ENCODE peak calls at places on chromosomes 6 and 20, in seven cellular contexts. K is heart right ventricle, A is K562, D is A549, M is MM.1S, B is cardiac muscle cell, Y is uterus. O is an unnamed sample. For H3K4me1, the result is how much of the 10 kb centered on the place peaks cover.

GRCh38 chr6:95670011-95670463 is 92.7 kb downstream of the MANEA start:
- DNase-seq in K (no peak), A (no peak), D (no peak), M (no peak), B (no peak), Y (no peak), O (no peak)

GRCh38 chr6:82869493-82869892 is 196.1 kb downstream of the UBE3D start:
- DNase-seq in K (no peak), A (no peak), D (no peak), M (no peak), B (no peak), Y (no peak), O (no peak)

GRCh38 chr6:156862711-156863110 is 85.5 kb downstream of the ARID1B start:
- DNase-seq in K (no peak), A (no peak), D (no peak), M (no peak), B (no peak), Y (no peak), O (no peak)

GRCh38 chr20:6924681-6925080 is 157.2 kb downstream of the BMP2 start:
- DNase-seq in K (no peak), A (no peak), D (no peak), M (no peak), B (no peak), Y (no peak), O (no peak)

GRCh38 chr6:125584468-125584939 is 164.9 kb upstream of the HEY2 start:
- DNase-seq in K (peak), A (no peak), D (peak), M (no peak), B (no peak), Y (no peak), O (no peak)

GRCh38 chr6:5094327-5094726 is 9.2 kb downstream of the PPP1R3G start:
- DNase-seq in K (no peak), A (no peak), D (no peak), M (no peak), B (peak), Y (no peak), O (no peak)

GRCh38 chr6:30494275-30494990 is 5.1 kb downstream of the HLA-E start:
- DNase-seq in K (no peak), A (no peak), D (no peak), M (no peak), B (no peak), Y (no peak), O (no peak)

GRCh38 chr6:3346476-3346875 is 87.7 kb downstream of the PSMG4 start:
- DNase-seq in K (no peak), A (no peak), D (no peak), M (no peak), B (no peak), Y (no peak), O (no peak)

GRCh38 chr6:118263929-118264486 is 284.1 kb upstream of the PLN start:
- DNase-seq in K (no peak), A (no peak), D (peak), M (no peak), B (peak), Y (no peak), O (no peak)

GRCh38 chr6:167706313-167707109 is 120.2 kb upstream of the AFDN start:
- DNase-seq in K (no peak), A (no peak), D (no peak), M (peak), B (peak), Y (no peak), O (no peak)

GRCh38 chr20:62828551-62829230 is 11.8 kb downstream of the COL9A3 start:
- DNase-seq in K (no peak), A (no peak), D (no peak), M (no peak), B (no peak), Y (no peak), O (no peak)

GRCh38 chr6:149168968-149169367 is 148.5 kb upstream of the TAB2 start:
- DNase-seq in K (no peak), A (no peak), D (no peak), M (no peak), B (no peak), Y (no peak), O (no peak)

GRCh38 chr20:36544134-36545018 is 3.1 kb downstream of the MYL9 start:
- DNase-seq in K (peak), A (no peak), D (no peak), M (no peak), B (peak), Y (peak), O (no peak)

GRCh38 chr6:14665827-14666724 is 548.5 kb downstream of the CD83 start:
- DNase-seq in K (no peak), A (peak), D (peak), M (no peak), B (peak), Y (no peak), O (peak)

DNA sequence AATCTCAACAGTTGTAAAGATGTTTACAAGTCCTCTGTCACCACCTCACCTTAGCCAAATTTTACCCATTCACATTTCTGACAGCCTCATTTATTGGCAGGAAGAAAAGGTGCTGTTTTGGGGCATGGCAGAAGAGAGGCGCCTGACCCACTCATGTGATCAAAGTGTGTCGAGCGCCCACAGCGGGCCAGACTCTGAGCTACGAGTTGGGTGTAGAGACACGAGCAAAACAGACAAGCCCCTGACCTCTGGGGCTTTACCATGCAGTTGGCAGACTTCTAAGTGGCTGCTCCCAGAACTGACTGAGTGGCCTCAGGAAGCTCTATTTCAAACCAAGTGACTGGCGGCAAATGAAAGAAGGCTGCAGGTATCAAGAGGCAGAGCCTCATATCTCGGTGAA is 167.0 kb downstream of the SOBP start:
- DNase-seq in K (peak), A (no peak), D (no peak), M (no peak), B (no peak), Y (no peak), O (peak)
- H3K4me1 ChIP-seq in K (under half), A (under half), D (under half), M (under half), B (under half), Y (under half), O (under half)

DNA sequence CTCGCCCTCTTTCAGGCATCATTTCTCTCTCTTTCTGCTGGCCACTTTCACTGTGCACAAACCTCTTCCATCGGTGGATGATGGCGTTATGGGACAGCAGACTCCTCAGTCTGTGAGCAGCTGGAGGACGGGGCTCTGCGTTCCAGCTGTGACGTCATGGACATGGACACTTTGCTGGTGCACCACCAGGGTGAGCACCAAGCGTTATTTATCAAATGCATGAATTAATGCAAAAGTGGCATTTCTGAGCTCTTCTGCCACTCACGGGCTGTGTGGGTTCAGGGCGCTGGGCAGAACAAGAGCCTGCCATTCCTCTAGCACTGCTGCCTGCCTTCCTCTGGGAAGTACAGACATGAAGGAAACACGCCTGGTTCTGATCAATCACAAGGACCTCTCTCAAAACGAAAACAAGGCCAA is 82.9 kb upstream of the MPC1 start:
- DNase-seq in K (peak), A (peak), D (peak), M (no peak), B (peak), Y (peak), O (no peak)
- TF ChIP-seq CTCF in K (no peak), A (peak), D (no peak), M (no peak), B (no peak), Y (peak), O (no peak)

DNA sequence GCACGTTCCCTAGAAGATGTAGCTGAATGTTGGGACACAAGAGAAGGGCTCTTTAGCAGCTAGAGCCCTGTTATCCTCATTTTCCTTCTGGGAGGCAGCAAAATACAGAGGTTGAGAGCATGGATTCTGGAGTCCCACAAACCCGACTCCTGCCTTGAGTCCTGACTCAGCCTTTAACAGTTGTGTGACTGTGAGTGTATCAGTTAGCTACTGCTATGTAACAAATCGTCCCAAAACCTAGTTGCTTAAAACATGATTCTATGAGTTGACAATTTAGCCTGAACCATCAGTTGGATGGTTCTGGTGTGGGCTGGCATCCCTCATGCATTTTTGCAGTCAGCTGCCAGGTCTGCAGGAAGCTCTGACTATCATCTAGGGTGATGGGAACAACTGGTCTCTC is 54.6 kb downstream of the RBM38 start:
- DNase-seq in K (no peak), A (no peak), D (no peak), M (no peak), B (no peak), Y (no peak), O (no peak)
- H3K27ac ChIP-seq in K (peak), A (no peak), D (no peak), M (no peak), B (peak), Y (peak), O (peak)

GRCh38 chr6:136699358-136699757 is 92.9 kb downstream of the MAP3K5 start:
- DNase-seq in K (no peak), A (no peak), D (no peak), M (no peak), B (no peak), Y (no peak), O (no peak)

GRCh38 chr6:136703331-136703846 is 88.9 kb downstream of the MAP3K5 start:
- DNase-seq in K (no peak), A (no peak), D (no peak), M (no peak), B (peak), Y (no peak), O (no peak)

GRCh38 chr6:136696783-136697364 is 95.4 kb downstream of the MAP3K5 start:
- DNase-seq in K (no peak), A (no peak), D (no peak), M (peak), B (no peak), Y (no peak), O (no peak)

GRCh38 chr6:136696238-136696637 is 96.0 kb downstream of the MAP3K5 start:
- DNase-seq in K (no peak), A (no peak), D (no peak), M (no peak), B (peak), Y (peak), O (no peak)

GRCh38 chr6:136701011-136701410 is 91.3 kb downstream of the MAP3K5 start:
- DNase-seq in K (no peak), A (no peak), D (no peak), M (no peak), B (no peak), Y (no peak), O (no peak)
- H3K4me1 ChIP-seq in K (under half), A (under half), D (under half), M (under half), B (under half), Y (under half), O (under half)

DNA sequence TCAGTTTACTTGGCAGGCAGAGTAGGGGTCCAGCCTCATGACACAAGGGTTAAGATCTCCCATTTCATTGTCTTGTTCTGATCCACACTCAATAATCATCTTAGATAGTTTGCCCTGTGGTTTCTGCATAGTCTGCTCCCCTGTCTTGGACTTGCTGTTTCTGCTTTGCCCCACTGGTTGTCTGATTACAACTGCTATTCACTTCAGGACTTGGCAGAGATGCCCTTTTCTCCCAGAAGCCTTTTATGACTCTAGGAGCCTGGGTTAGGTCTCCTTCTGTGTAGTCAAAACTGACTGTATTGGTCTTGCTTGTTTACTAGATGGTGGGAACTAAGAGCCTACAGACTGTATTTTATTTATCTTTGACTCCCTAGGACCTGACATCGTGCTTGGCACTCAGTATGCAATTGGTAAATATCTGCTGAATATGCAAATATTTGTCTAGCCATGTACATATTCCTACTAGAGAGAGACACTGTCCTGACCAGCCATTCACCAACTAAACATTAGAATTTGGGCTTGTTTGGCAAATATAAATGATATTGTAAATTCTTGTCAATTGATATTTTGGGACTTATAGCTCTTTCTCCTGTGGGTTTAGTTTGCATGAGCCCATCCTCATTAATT is 165.9 kb upstream of the KCNK16 start:
- DNase-seq in K (no peak), A (no peak), D (no peak), M (no peak), B (no peak), Y (no peak), O (no peak)
- TF ChIP-seq CTCF in K (no peak), A (no peak), D (no peak), M (no peak), B (no peak), Y (no peak), O (no peak)

GRCh38 chr6:113651120-113651519 is 206.0 kb upstream of the MARCKS start:
- DNase-seq in K (peak), A (no peak), D (no peak), M (no peak), B (no peak), Y (no peak), O (peak)
- H3K27ac ChIP-seq in K (no peak), A (no peak), D (peak), M (no peak), B (peak), Y (no peak), O (no peak)